ENCODE peak calls at places on chromosome 17, in eight cellular contexts. B is IMR-90, X is OCI-LY7, R is psoas muscle, T is sigmoid colon, C is adrenal gland, O is SK-N-MC, W is MM.1S. M is an unnamed sample.

GRCh38 chr17:57724038-57724728 is 20.9 kb downstream of the CCDC182 start:
- DNase-seq in B (no peak), T (no peak), W (peak; percentile 70), R (no peak), O (no peak), C (no peak), X (peak; percentile 53), M (no peak)

GRCh38 chr17:20190605-20191004 is 181.4 kb downstream of the SPECC1 start:
- DNase-seq in R (no peak), C (no peak), B (no peak), W (no peak), O (no peak), X (no peak), T (no peak), M (no peak)

GRCh38 chr17:38697061-38697820 is 7.8 kb upstream of the MLLT6 start:
- DNase-seq in B (no peak), R (no peak), T (no peak), C (no peak), X (no peak), W (peak; percentile 12), O (no peak), M (no peak)

GRCh38 chr17:7747586-7747985 is 30.0 kb downstream of the DNAH2 start:
- DNase-seq in X (no peak), T (no peak), O (no peak), R (no peak), C (no peak), W (no peak), B (peak; percentile 72), M (no peak)

GRCh38 chr17:64947146-64947545 is 27.9 kb upstream of the LRRC37A3 start:
- DNase-seq in R (no peak), W (no peak), B (peak; percentile 11), X (no peak), T (no peak), O (peak; percentile 68), C (no peak), M (no peak)

GRCh38 chr17:19645608-19646250 is 2.8 kb upstream of the ALDH3A2 start:
- DNase-seq in B (no peak), O (no peak), X (peak; percentile 41), T (no peak), R (peak; percentile 25), W (peak; percentile 52), C (peak; percentile 61), M (no peak)

GRCh38 chr17:58541249-58541648 is 26.8 kb upstream of the MTMR4 start:
- DNase-seq in C (no peak), W (peak; percentile 38), R (no peak), B (no peak), X (peak; percentile 56), T (no peak), O (no peak), M (no peak)

GRCh38 chr17:3944485-3945388 is 19.5 kb downstream of the ATP2A3 start:
- DNase-seq in T (peak; percentile 86), O (no peak), R (peak; percentile 76), X (peak; percentile 74), W (no peak), B (peak; percentile 26), C (no peak), M (peak; percentile 83)

GRCh38 chr17:78924481-78925151 is 571 bp downstream of the TIMP2 start:
- DNase-seq in O (no peak), C (no peak), X (no peak), W (peak; percentile 30), R (peak; percentile 49), B (no peak), T (no peak), M (peak; percentile 85)

GRCh38 chr17:47120521-47121095 is 68.5 kb downstream of the CDC27 start:
- DNase-seq in W (no peak), X (no peak), R (no peak), B (peak; percentile 77), O (no peak), C (no peak), T (no peak), M (no peak)

GRCh38 chr17:50210249-50211225 is 9.1 kb upstream of the COL1A1 start:
- DNase-seq in R (peak; percentile 76), W (no peak), C (peak; percentile 65), O (no peak), T (peak; percentile 94), B (peak; percentile 99), X (no peak), M (no peak)
- H3K27ac ChIP-seq in R (peak overlapping the region; percentile 72), W (no peak overlapping the region), C (peak overlapping the region; percentile 60), O (no peak overlapping the region), T (peak overlapping the region; percentile 99), B (peak overlapping the region; percentile 95), X (no peak overlapping the region), M (no peak overlapping the region)

GRCh38 chr17:56678249-56679144 is 85.0 kb downstream of the NOG start:
- DNase-seq in X (no peak), B (no peak), W (no peak), R (no peak), T (no peak), C (no peak), O (no peak), M (no peak)
- H3K4me3 ChIP-seq in X (no peak overlapping the region), B (no peak overlapping the region), W (no peak overlapping the region), R (peak overlapping the region; percentile 61), T (no peak overlapping the region), C (no peak overlapping the region), O (peak overlapping the region; percentile 71), M (peak overlapping the region; percentile 43)

DNA sequence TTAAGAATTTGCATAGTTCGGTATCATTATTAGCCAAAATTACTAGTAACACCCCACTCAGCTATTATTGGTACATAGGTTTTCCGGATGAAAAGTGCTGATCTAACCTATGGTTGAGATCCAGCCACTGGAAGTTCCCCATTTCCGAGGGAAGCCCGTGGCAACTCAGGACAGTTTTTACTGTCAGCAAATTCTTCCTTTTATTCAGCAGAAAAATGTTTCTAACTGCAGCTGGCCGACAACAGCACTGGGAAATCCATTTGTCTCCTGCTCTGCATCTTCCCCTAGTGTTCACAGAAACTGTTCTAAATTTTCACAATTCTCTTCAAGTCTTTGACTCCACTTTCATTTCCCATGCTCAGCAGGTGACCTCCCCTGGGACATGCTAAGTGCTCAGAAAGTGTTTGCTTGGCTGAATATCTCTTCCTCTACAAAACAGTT is 15.6 kb upstream of the MMD start:
- DNase-seq in B (no peak), X (peak; percentile 97), R (no peak), O (peak; percentile 82), T (no peak), W (peak; percentile 59), C (peak; percentile 25), M (no peak)
- H3K27ac ChIP-seq in B (no peak overlapping the region), X (peak overlapping the region; percentile 93), R (no peak overlapping the region), O (no peak overlapping the region), T (peak overlapping the region; percentile 42), W (peak overlapping the region; percentile 26), C (no peak overlapping the region), M (peak overlapping the region; percentile 47)

DNA sequence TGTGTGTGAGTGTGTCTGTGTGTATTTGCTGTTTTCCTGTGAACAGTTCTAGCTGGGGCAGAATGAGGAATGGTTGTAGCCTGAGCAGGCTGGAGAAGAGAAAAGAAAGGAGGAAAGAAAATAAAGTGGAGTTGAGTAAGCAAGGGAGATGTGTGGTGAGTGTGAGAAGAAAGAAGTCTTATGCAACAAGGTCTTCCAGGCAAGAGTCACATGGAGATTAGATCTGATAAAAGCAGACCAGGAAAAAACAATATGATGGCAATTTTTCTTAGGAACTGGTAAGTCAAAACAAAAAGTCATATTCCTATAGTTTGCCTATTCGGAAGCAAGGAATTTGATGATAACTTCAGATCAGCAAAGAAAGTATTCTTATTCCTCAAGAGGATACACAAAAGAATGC is 125.0 kb downstream of the HS3ST3A1 start:
- DNase-seq in X (no peak), B (peak; percentile 51), T (no peak), W (no peak), O (no peak), C (no peak), R (no peak), M (no peak)
- H3K4me3 ChIP-seq in X (no peak overlapping the region), B (no peak overlapping the region), T (no peak overlapping the region), W (no peak overlapping the region), O (no peak overlapping the region), C (no peak overlapping the region), R (no peak overlapping the region), M (no peak overlapping the region)